ENCODE peak calls at places on chromosomes 2 and 18, in eight cellular contexts. V is PC-9; J is naive thymus-derived CD4-positive, alpha-beta T cell; I is posterior cingulate gyrus; F is amygdala; S is activated naive CD4-positive, alpha-beta T cell treated with Interleukin-2 at 50 U/mL for 16 hours; G is amniotic epithelial cell; O is caudate nucleus. R is an unnamed sample.

GRCh38 chr2:41990688-41991087 is 57.1 kb upstream of the PKDCC start:
- DNase-seq in V (peak), J (no peak), I (no peak), F (no peak), S (no peak), G (peak), O (no peak), R (no peak)

GRCh38 chr2:73297151-73297559 is 3.8 kb upstream of the EGR4 start:
- DNase-seq in V (no peak), J (no peak), I (no peak), F (no peak), S (no peak), G (no peak), O (no peak), R (no peak)

GRCh38 chr18:7789853-7790552 is 222.9 kb downstream of the PTPRM start:
- DNase-seq in V (no peak), J (no peak), I (no peak), F (no peak), S (no peak), G (peak), O (no peak), R (no peak)

GRCh38 chr2:217559084-217559483 is 443.7 kb downstream of the TNS1 start:
- DNase-seq in V (no peak), J (no peak), I (no peak), F (no peak), S (no peak), G (no peak), O (no peak), R (no peak)

GRCh38 chr2:8412586-8412985 is 269.3 kb upstream of the ID2 start:
- DNase-seq in V (no peak), J (no peak), I (no peak), F (peak), S (no peak), G (no peak), O (no peak), R (no peak)

GRCh38 chr2:71802556-71802955 is 345.1 kb downstream of the CYP26B1 start:
- DNase-seq in V (no peak), J (no peak), I (no peak), F (no peak), S (no peak), G (no peak), O (no peak), R (no peak)

GRCh38 chr18:13513015-13513414 is 213.3 kb downstream of the FAM210A start:
- DNase-seq in V (no peak), J (no peak), I (no peak), F (no peak), S (no peak), G (no peak), O (no peak), R (no peak)

GRCh38 chr2:148817210-148817708 is 57.8 kb upstream of the KIF5C start:
- DNase-seq in V (no peak), J (no peak), I (peak), F (peak), S (no peak), G (no peak), O (peak), R (no peak)

GRCh38 chr18:79193826-79194225 is 124.6 kb downstream of the ATP9B start:
- DNase-seq in V (no peak), J (no peak), I (no peak), F (no peak), S (no peak), G (no peak), O (no peak), R (no peak)

GRCh38 chr2:193695367-193695766 is 1500.6 kb upstream of the TMEFF2 start:
- DNase-seq in V (no peak), J (no peak), I (no peak), F (no peak), S (no peak), G (peak), O (no peak), R (peak)

GRCh38 chr2:193523662-193524061 is 1328.9 kb upstream of the TMEFF2 start:
- DNase-seq in V (no peak), J (no peak), I (no peak), F (no peak), S (no peak), G (no peak), O (no peak), R (no peak)

GRCh38 chr2:23651187-23651983 is 266.4 kb downstream of the KLHL29 start:
- DNase-seq in V (peak), J (no peak), I (no peak), F (no peak), S (no peak), G (peak), O (no peak), R (no peak)

GRCh38 chr18:23453657-23454011 is 547 bp downstream of the RIOK3 start:
- DNase-seq in V (no peak), J (no peak), I (no peak), F (no peak), S (no peak), G (peak), O (no peak), R (no peak)

GRCh38 chr2:176187306-176188217 is 906 bp upstream of the HOXD1 start:
- DNase-seq in V (no peak), J (no peak), I (no peak), F (no peak), S (no peak), G (no peak), O (no peak), R (no peak)

GRCh38 chr18:75526038-75526437 is 98.5 kb upstream of the SMIM21 start:
- DNase-seq in V (no peak), J (no peak), I (no peak), F (no peak), S (no peak), G (no peak), O (no peak), R (no peak)

GRCh38 chr2:46497726-46498125 is 18.4 kb downstream of the TMEM247 start:
- DNase-seq in V (no peak), J (no peak), I (no peak), F (no peak), S (no peak), G (no peak), O (no peak), R (no peak)

GRCh38 chr2:104332733-104333132 is 521.2 kb upstream of the POU3F3 start:
- DNase-seq in V (no peak), J (no peak), I (no peak), F (no peak), S (no peak), G (peak), O (no peak), R (no peak)

GRCh38 chr2:56500317-56500716 is 316.5 kb downstream of the CCDC85A start:
- DNase-seq in V (no peak), J (no peak), I (no peak), F (no peak), S (no peak), G (no peak), O (no peak), R (no peak)

GRCh38 chr2:171272039-171272438 is 111.3 kb upstream of the TLK1 start:
- DNase-seq in V (peak), J (no peak), I (no peak), F (no peak), S (no peak), G (peak), O (no peak), R (no peak)

GRCh38 chr2:40434638-40435296 is 17.1 kb downstream of the SLC8A1 start:
- DNase-seq in V (peak), J (no peak), I (no peak), F (no peak), S (no peak), G (peak), O (no peak), R (no peak)

GRCh38 chr2:15561574-15562344 is 625 bp upstream of the NBAS start:
- DNase-seq in V (no peak), J (peak), I (no peak), F (no peak), S (peak), G (peak), O (no peak), R (no peak)

GRCh38 chr2:793236-793635 is 116.0 kb upstream of the TMEM18 start:
- DNase-seq in V (no peak), J (no peak), I (no peak), F (no peak), S (no peak), G (no peak), O (no peak), R (no peak)

GRCh38 chr2:179746982-179747381 is 114.4 kb downstream of the ZNF385B start:
- DNase-seq in V (no peak), J (no peak), I (no peak), F (no peak), S (no peak), G (no peak), O (no peak), R (no peak)

GRCh38 chr2:234981197-234982095 is 29.6 kb downstream of the SH3BP4 start:
- DNase-seq in V (peak), J (no peak), I (no peak), F (no peak), S (no peak), G (peak), O (no peak), R (no peak)

GRCh38 chr2:188600536-188601210 is 309.0 kb downstream of the GULP1 start:
- DNase-seq in V (no peak), J (no peak), I (no peak), F (no peak), S (no peak), G (peak), O (no peak), R (no peak)

GRCh38 chr2:106982350-106982749 is 96.4 kb upstream of the ST6GAL2 start:
- DNase-seq in V (no peak), J (no peak), I (no peak), F (no peak), S (no peak), G (peak), O (no peak), R (no peak)

GRCh38 chr18:13703899-13704298 is 22.5 kb downstream of the FAM210A start:
- DNase-seq in V (peak), J (no peak), I (no peak), F (no peak), S (no peak), G (no peak), O (no peak), R (no peak)

GRCh38 chr2:9811679-9812511 is 31.4 kb upstream of the TAF1B start:
- DNase-seq in V (no peak), J (no peak), I (no peak), F (no peak), S (no peak), G (no peak), O (no peak), R (no peak)

GRCh38 chr18:78819926-78820834 is 159.4 kb upstream of the SALL3 start:
- DNase-seq in V (no peak), J (no peak), I (no peak), F (no peak), S (no peak), G (no peak), O (no peak), R (no peak)

GRCh38 chr2:220143336-220143735 is 515.9 kb downstream of the SLC4A3 start:
- DNase-seq in V (peak), J (no peak), I (no peak), F (no peak), S (no peak), G (peak), O (no peak), R (no peak)

GRCh38 chr18:51275712-51276473 is 78.4 kb upstream of the MEX3C start:
- DNase-seq in V (no peak), J (no peak), I (no peak), F (no peak), S (no peak), G (peak), O (no peak), R (no peak)

GRCh38 chr18:50830544-50830943 is 10.7 kb upstream of the MRO start:
- DNase-seq in V (no peak), J (no peak), I (no peak), F (no peak), S (no peak), G (no peak), O (no peak), R (no peak)

GRCh38 chr2:232353096-232353495 is 25.5 kb upstream of the ALPP start:
- DNase-seq in V (no peak), J (no peak), I (no peak), F (no peak), S (no peak), G (no peak), O (no peak), R (no peak)

GRCh38 chr2:74525717-74526648 is at the start of gene DQX1:
- DNase-seq in V (peak), J (no peak), I (no peak), F (peak), S (no peak), G (peak), O (no peak), R (peak)